ENCODE peak calls at places on chromosomes 12 and 14, in five cellular contexts. L is stimulated activated CD4-positive, alpha-beta T cell treated with anti-CD3 and anti-CD28 coated beads, Interleukin-1b, Interleukin-23, amount 100 ng/mL, for 24 hours; U is NCI-H1092; X is effector memory CD4-positive, alpha-beta T cell; I is mesendoderm. O is an unnamed sample.

GRCh38 chr12:107091989-107092641 is 1.2 kb downstream of the CRY1 start:
- DNase-seq in L (no peak), U (peak), X (no peak), I (peak), O (peak)

GRCh38 chr14:103023881-103024473 is 33.4 kb downstream of the CDC42BPB start:
- DNase-seq in L (no peak), U (no peak), X (no peak), I (peak), O (peak)

GRCh38 chr12:55829967-55830600 is 697 bp upstream of the DNAJC14 start:
- DNase-seq in L (no peak), U (no peak), X (no peak), I (peak), O (peak)

GRCh38 chr12:124620606-124621295 is 53.3 kb upstream of the NCOR2 start:
- DNase-seq in L (no peak), U (no peak), X (no peak), I (no peak), O (no peak)

GRCh38 chr12:82438356-82438755 is 80.0 kb downstream of the METTL25 start:
- DNase-seq in L (no peak), U (no peak), X (no peak), I (no peak), O (no peak)

GRCh38 chr12:48925218-48925871 is at the start of gene FKBP11:
- DNase-seq in L (peak), U (no peak), X (peak), I (peak), O (peak)

GRCh38 chr12:132674561-132674960 is 12.6 kb downstream of the POLE start:
- DNase-seq in L (no peak), U (no peak), X (no peak), I (no peak), O (no peak)

GRCh38 chr12:100827901-100828520 is 33.4 kb downstream of the ANO4 start:
- DNase-seq in L (no peak), U (peak), X (no peak), I (peak), O (peak)

GRCh38 chr12:125406131-125406530 is 340.9 kb downstream of the AACS start:
- DNase-seq in L (no peak), U (no peak), X (no peak), I (no peak), O (no peak)

O was measured in left kidney.